ENCODE peak calls at places on chromosomes 4 and X, in four cellular contexts. P, D, N and Y are unnamed samples.
A peak's percentile ranks its signal among the peaks of the same experiment; 100 is the strongest.

GRCh38 chr4:47839259-47839658 is 1.4 kb upstream of the CORIN start:
- DNase-seq in P (no peak), D (no peak), N (no peak), Y (no peak)

GRCh38 chr4:10063544-10064300 is 42.4 kb upstream of the SLC2A9 start:
- DNase-seq in P (no peak), D (peak; percentile 13), N (peak; percentile 67), Y (no peak)

GRCh38 chr4:52358855-52359254 is 300.2 kb downstream of the USP46 start:
- DNase-seq in P (no peak), D (no peak), N (no peak), Y (no peak)

GRCh38 chr4:121016630-121017029 is 55.7 kb downstream of the NDNF start:
- DNase-seq in P (no peak), D (no peak), N (peak; percentile 2), Y (no peak)

GRCh38 chrX:134484039-134484438 is 24.1 kb downstream of the HPRT1 start:
- DNase-seq in P (peak; percentile 14), D (peak; percentile 36), N (peak; percentile 15), Y (peak; percentile 43)

GRCh38 chr4:61086357-61086756 is 113.8 kb upstream of the ADGRL3 start:
- DNase-seq in P (no peak), D (no peak), N (no peak), Y (no peak)

GRCh38 chrX:44043496-44043895 is 70.3 kb upstream of the NDP start:
- DNase-seq in P (no peak), D (no peak), N (no peak), Y (no peak)

GRCh38 chr4:92241094-92241493 is 62.7 kb upstream of the GRID2 start:
- DNase-seq in P (no peak), D (no peak), N (no peak), Y (no peak)

GRCh38 chr4:42048394-42048793 is 58.1 kb downstream of the SLC30A9 start:
- DNase-seq in P (no peak), D (no peak), N (no peak), Y (peak; percentile 67)

GRCh38 chrX:110425222-110425621 is 66.6 kb downstream of the RTL9 start:
- DNase-seq in P (no peak), D (no peak), N (no peak), Y (no peak)

GRCh38 chr4:83490876-83491450 is 6.1 kb upstream of the ABRAXAS1 start:
- DNase-seq in P (peak; percentile 72), D (peak; percentile 42), N (peak; percentile 34), Y (peak; percentile 38)

GRCh38 chr4:38914859-38915258 is 47.3 kb downstream of the FAM114A1 start:
- DNase-seq in P (no peak), D (no peak), N (no peak), Y (no peak)

GRCh38 chr4:165475706-165476070 is 96.9 kb downstream of the CPE start:
- DNase-seq in P (no peak), D (no peak), N (no peak), Y (no peak)
- TF ChIP-seq TCF7L2 in P (no peak), D (no peak), N (no peak), Y (no peak)

GRCh38 chr4:87356832-87357526 is 34.0 kb downstream of the HSD17B11 start:
- DNase-seq in P (no peak), D (no peak), N (no peak), Y (no peak)

GRCh38 chr4:87359258-87359657 is 31.7 kb downstream of the HSD17B11 start:
- DNase-seq in P (no peak), D (no peak), N (no peak), Y (no peak)

GRCh38 chr4:87354168-87355102 is 31.8 kb upstream of the HSD17B13 start:
- DNase-seq in P (no peak), D (no peak), N (no peak), Y (no peak)

DNA sequence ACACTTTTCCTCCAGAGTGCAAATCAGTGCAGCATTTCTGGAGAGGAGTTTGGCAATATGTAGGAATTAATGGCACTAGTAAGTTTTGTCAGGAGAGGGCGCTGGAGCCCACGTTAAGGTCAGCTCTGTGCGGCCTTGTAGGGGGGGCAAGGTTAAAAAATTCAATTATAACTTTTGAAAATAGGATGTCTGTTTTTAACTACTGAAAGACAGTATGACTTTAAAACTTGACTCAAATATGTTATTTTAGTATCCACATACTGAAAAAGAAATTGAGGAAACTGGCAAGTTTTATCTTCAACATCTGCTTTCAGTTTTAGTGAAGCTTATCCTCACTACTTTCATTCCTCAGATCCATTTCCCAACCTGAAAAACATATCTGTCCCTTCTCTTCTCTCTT is 30.9 kb upstream of the HSD17B13 start:
- DNase-seq in P (peak; percentile 16), D (peak; percentile 7), N (peak; percentile 29), Y (no peak)
- H3K27ac ChIP-seq in P (no peak overlapping the region), D (no peak overlapping the region), N (no peak overlapping the region), Y (no peak overlapping the region)

GRCh38 chr4:168716411-168717129 is 219.7 kb downstream of the PALLD start:
- DNase-seq in P (no peak), D (no peak), N (no peak), Y (no peak)
- TF ChIP-seq POLR2AphosphoS5 in P (no peak), D (no peak), N (no peak), Y (no peak)

DNA sequence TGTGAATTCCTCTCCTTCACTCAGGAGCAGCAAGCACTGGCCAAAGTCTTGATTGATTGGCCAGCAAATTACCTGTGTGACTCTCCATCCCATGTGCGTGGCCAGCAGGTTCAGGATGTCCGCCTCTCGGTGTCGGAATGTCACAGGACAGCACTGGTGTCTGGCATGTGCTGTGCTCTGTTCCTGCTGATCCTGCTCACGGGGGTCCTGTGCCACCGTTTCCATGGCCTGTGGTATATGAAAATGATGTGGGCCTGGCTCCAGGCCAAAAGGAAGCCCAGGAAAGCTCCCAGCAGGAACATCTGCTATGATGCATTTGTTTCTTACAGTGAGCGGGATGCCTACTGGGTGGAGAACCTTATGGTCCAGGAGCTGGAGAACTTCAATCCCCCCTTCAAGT is 20.4 kb downstream of the TLR2 start:
- DNase-seq in P (no peak), D (no peak), N (no peak), Y (no peak)
- TF ChIP-seq TCF7L2 in P (no peak), D (no peak), N (no peak), Y (no peak)

GRCh38 chrX:132119283-132119682 is 8.5 kb downstream of the FRMD7 start:
- DNase-seq in P (no peak), D (no peak), N (peak; percentile 0), Y (no peak)
- H3K27ac ChIP-seq in P (no peak overlapping the region), D (no peak overlapping the region), N (no peak overlapping the region), Y (no peak overlapping the region)

GRCh38 chr4:183098723-183099536 is at the start of gene WWC2:
- DNase-seq in P (peak; percentile 83), D (peak; percentile 80), N (peak; percentile 83), Y (no peak)
- TF ChIP-seq POLR2AphosphoS5 in P (no peak), D (peak; percentile 89), N (peak; percentile 84), Y (peak; percentile 46)

GRCh38 chrX:39324233-39324632 is 523.0 kb downstream of the MID1IP1 start:
- DNase-seq in P (no peak), D (no peak), N (no peak), Y (no peak)
- TF ChIP-seq TCF7L2 in P (no peak), D (no peak), N (no peak), Y (no peak)

DNA sequence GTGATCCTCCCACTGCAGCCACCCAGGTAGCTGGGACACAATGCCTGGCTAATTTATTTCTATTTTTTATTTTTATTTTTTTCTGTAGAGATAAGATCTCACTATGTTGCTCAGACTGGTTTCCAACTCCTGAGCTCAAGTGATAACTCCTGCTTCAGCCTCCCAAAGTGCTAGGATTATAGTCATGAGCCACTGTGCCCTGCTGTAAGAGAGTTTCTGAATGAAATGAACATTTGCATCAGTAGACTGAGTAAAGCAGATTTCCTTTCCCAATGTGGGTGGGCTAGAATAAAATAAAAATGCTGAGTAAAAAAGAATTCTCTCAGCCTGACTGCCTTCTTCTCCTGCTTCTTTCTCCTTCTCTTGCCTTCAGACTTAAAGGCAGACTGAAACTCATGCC is 555.4 kb upstream of the PITX2 start:
- DNase-seq in P (no peak), D (no peak), N (no peak), Y (no peak)
- H3K27ac ChIP-seq in P (no peak overlapping the region), D (no peak overlapping the region), N (no peak overlapping the region), Y (no peak overlapping the region)

GRCh38 chrX:154734101-154734781 is 16.6 kb downstream of the GAB3 start:
- DNase-seq in P (no peak), D (no peak), N (no peak), Y (no peak)

GRCh38 chrX:154735695-154736393 is 15.0 kb downstream of the GAB3 start:
- DNase-seq in P (no peak), D (no peak), N (no peak), Y (no peak)

GRCh38 chrX:154739952-154740351 is 10.9 kb downstream of the GAB3 start:
- DNase-seq in P (no peak), D (no peak), N (no peak), Y (no peak)

GRCh38 chrX:154742623-154743022 is 8.3 kb downstream of the GAB3 start:
- DNase-seq in P (no peak), D (no peak), N (no peak), Y (no peak)

DNA sequence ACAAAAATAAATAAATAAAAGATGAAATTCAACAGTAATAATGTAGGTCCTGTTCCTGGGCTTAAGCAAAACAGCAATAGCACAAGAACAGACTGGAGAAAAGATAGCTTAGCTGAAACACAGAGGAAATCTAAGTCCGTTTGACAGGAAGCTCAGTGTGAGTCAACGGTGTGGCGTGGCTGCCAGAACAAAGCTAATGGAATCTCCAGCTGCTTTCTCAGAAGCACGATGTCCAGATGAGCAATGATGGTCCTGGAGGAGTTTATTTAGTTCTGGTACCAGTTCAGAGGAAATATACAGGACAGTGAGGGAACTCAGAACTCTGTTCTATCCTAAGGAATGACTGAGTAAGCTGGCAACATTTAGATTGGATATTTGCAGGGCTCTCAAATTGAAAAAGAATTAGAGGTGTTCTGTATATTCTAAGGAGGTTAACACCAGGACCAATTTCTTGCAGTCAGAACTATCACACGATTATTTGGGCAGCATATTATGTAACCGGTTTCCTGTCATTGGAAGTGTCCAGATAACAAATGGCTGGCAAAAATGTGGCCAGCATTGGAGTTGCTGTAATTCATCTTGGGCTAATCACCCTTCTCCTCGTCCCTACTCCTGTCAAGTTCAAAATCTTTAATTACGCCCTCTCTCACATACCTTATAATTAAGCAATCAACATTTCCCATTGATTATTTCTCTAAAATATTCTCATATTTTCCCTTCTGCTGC is 12.7 kb downstream of the GAB3 start:
- DNase-seq in P (no peak), D (no peak), N (no peak), Y (no peak)
- TF ChIP-seq POLR2AphosphoS5 in P (no peak), D (no peak), N (no peak), Y (no peak)